ENCODE peak calls at places on chromosomes 1 and 21, in five cellular contexts. U is brain microvascular endothelial cell, Z is fibroblast of lung, Q is cardiac muscle cell, X is Peyer's patch. M is an unnamed sample.
A peak's percentile ranks its signal among the peaks of the same experiment; 100 is the strongest.

GRCh38 chr1:63142001-63142400 is 180.4 kb upstream of the FOXD3 start:
- DNase-seq in U (no peak), Z (no peak), Q (no peak), X (no peak), M (no peak)

GRCh38 chr1:65958561-65959350 is 166.1 kb downstream of the PDE4B start:
- DNase-seq in U (peak; percentile 54), Z (peak; percentile 72), Q (peak; percentile 66), X (peak; percentile 36), M (peak; percentile 15)

GRCh38 chr1:16243936-16244649 is 7.1 kb upstream of the CPLANE2 start:
- DNase-seq in U (peak; percentile 72), Z (peak; percentile 84), Q (peak; percentile 83), X (peak; percentile 76), M (peak; percentile 81)

GRCh38 chr1:109312246-109312645 is 5.4 kb upstream of the MYBPHL start:
- DNase-seq in U (no peak), Z (no peak), Q (no peak), X (no peak), M (no peak)

GRCh38 chr1:156625436-156626078 is 6.3 kb downstream of the HAPLN2 start:
- DNase-seq in U (no peak), Z (peak; percentile 46), Q (peak; percentile 76), X (peak; percentile 51), M (peak; percentile 58)

GRCh38 chr1:240732390-240732789 is 120.4 kb upstream of the GREM2 start:
- DNase-seq in U (peak; percentile 50), Z (peak; percentile 77), Q (peak; percentile 65), X (no peak), M (no peak)

GRCh38 chr1:185733818-185734709 is at the start of gene HMCN1:
- DNase-seq in U (peak; percentile 34), Z (peak; percentile 53), Q (peak; percentile 89), X (no peak), M (no peak)

GRCh38 chr1:9271268-9271667 is 21.4 kb upstream of the SPSB1 start:
- DNase-seq in U (no peak), Z (no peak), Q (peak; percentile 42), X (no peak), M (no peak)

GRCh38 chr1:19029191-19030085 is 73.0 kb upstream of the IFFO2 start:
- DNase-seq in U (no peak), Z (peak; percentile 65), Q (no peak), X (no peak), M (no peak)

GRCh38 chr1:27045973-27046558 is 33.4 kb upstream of the TENT5B start:
- DNase-seq in U (peak; percentile 58), Z (peak; percentile 54), Q (peak; percentile 77), X (peak; percentile 37), M (peak; percentile 66)

GRCh38 chr1:93042134-93042821 is 36.8 kb upstream of the MTF2 start:
- DNase-seq in U (no peak), Z (no peak), Q (no peak), X (peak; percentile 21), M (peak; percentile 60)

GRCh38 chr1:10674700-10675598 is 121.5 kb downstream of the CASZ1 start:
- DNase-seq in U (no peak), Z (no peak), Q (no peak), X (no peak), M (no peak)

GRCh38 chr1:193479187-193479586 is 292.8 kb upstream of the B3GALT2 start:
- DNase-seq in U (no peak), Z (no peak), Q (no peak), X (peak; percentile 89), M (peak; percentile 10)

GRCh38 chr21:42524341-42525227 is 10.9 kb downstream of the SLC37A1 start:
- DNase-seq in U (peak; percentile 15), Z (peak; percentile 86), Q (peak; percentile 33), X (peak; percentile 94), M (no peak)

GRCh38 chr21:40765771-40766170 is 81.2 kb downstream of the DSCAM start:
- DNase-seq in U (no peak), Z (no peak), Q (peak; percentile 38), X (no peak), M (no peak)

GRCh38 chr1:203638914-203639313 is 12.3 kb downstream of the ATP2B4 start:
- DNase-seq in U (no peak), Z (no peak), Q (no peak), X (no peak), M (no peak)

GRCh38 chr1:73604739-73605138 is 593.2 kb downstream of the LRRIQ3 start:
- DNase-seq in U (no peak), Z (no peak), Q (no peak), X (no peak), M (no peak)

GRCh38 chr1:20440785-20441200 is 45.2 kb downstream of the CAMK2N1 start:
- DNase-seq in U (peak; percentile 44), Z (peak; percentile 53), Q (peak; percentile 18), X (peak; percentile 19), M (peak; percentile 41)

GRCh38 chr1:157115851-157116734 is 16.5 kb upstream of the ETV3L start:
- DNase-seq in U (no peak), Z (no peak), Q (no peak), X (no peak), M (no peak)

GRCh38 chr1:200890818-200891773 is 3.6 kb upstream of the INAVA start:
- DNase-seq in U (peak; percentile 24), Z (peak; percentile 51), Q (peak; percentile 78), X (no peak), M (no peak)

GRCh38 chr1:182163821-182164223 is 102.3 kb upstream of the ZNF648 start:
- DNase-seq in U (no peak), Z (peak; percentile 24), Q (no peak), X (no peak), M (no peak)

GRCh38 chr21:15023782-15024181 is 41.0 kb downstream of the NRIP1 start:
- DNase-seq in U (no peak), Z (no peak), Q (no peak), X (no peak), M (no peak)

GRCh38 chr1:83547903-83548302 is 451.0 kb downstream of the TTLL7 start:
- DNase-seq in U (no peak), Z (peak; percentile 94), Q (no peak), X (no peak), M (no peak)

GRCh38 chr1:119187416-119187815 is 47.0 kb upstream of the WARS2 start:
- DNase-seq in U (no peak), Z (no peak), Q (no peak), X (no peak), M (no peak)

GRCh38 chr1:7387053-7387861 is 383.8 kb upstream of the VAMP3 start:
- DNase-seq in U (no peak), Z (no peak), Q (no peak), X (peak; percentile 11), M (no peak)

GRCh38 chr21:35226960-35227741 is 178.0 kb upstream of the RUNX1 start:
- DNase-seq in U (no peak), Z (no peak), Q (no peak), X (peak; percentile 71), M (peak; percentile 85)

GRCh38 chr1:239811211-239811902 is 280.3 kb upstream of the FMN2 start:
- DNase-seq in U (no peak), Z (no peak), Q (no peak), X (no peak), M (peak; percentile 32)

GRCh38 chr21:42414928-42415769 is 11.4 kb downstream of the UBASH3A start:
- DNase-seq in U (peak; percentile 95), Z (peak; percentile 3), Q (no peak), X (peak; percentile 72), M (no peak)

GRCh38 chr1:223140551-223140950 is 2.5 kb downstream of the TLR5 start:
- DNase-seq in U (no peak), Z (no peak), Q (no peak), X (no peak), M (no peak)

GRCh38 chr1:44786138-44786840 is 1.7 kb downstream of the BEST4 start:
- DNase-seq in U (peak; percentile 66), Z (peak; percentile 50), Q (peak; percentile 80), X (peak; percentile 73), M (no peak)

DNA sequence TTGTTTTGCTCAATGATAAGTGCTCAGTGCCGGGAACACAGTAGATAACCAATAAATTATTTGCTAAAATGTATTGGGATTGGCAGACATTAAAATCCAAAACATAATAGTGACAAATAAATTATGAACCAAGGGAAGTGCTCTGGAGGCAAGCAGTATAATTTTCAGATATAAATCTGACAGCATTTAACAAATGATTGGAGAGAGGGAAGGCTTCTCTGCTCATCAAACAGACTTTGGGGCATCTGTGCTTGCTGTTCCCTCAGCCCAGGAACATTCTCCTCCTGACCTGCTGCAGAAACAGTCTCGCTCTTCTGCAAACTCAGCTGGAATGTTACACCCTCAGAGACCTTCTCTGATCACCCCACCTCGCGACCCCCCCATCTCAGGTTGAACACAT is 2.2 kb downstream of the CD46 start:
- DNase-seq in U (no peak), Z (no peak), Q (no peak), X (no peak), M (no peak)
- H3K4me3 ChIP-seq in U (no peak overlapping the region), Z (peak overlapping the region; percentile 25), Q (no peak overlapping the region), X (no peak overlapping the region), M (peak overlapping the region; percentile 87)

DNA sequence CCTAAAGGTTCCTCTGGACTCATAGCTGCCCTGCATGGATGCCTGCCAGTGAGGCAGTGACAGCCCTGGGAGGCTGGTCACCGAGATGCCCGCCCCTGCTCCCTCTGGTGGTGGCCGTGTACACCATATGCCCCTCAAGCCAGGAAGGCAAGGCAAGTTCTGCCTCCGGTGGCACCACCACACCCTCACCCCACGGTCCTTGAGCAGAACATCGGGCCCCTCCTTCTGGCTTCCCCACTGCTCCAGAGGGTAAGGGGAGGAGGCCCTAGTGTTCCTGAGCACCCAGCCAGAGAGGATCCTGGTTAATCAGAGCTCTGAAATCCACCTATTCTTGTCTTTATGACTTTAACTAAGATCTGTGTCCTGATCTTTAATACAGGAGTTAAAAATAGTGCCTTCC is 1.6 kb upstream of the S100A14 start:
- DNase-seq in U (no peak), Z (peak; percentile 74), Q (no peak), X (peak; percentile 66), M (peak; percentile 53)
- TF ChIP-seq CTCF in U (no peak), Z (peak; percentile 86), Q (no peak), X (peak; percentile 74), M (peak; percentile 63)

DNA sequence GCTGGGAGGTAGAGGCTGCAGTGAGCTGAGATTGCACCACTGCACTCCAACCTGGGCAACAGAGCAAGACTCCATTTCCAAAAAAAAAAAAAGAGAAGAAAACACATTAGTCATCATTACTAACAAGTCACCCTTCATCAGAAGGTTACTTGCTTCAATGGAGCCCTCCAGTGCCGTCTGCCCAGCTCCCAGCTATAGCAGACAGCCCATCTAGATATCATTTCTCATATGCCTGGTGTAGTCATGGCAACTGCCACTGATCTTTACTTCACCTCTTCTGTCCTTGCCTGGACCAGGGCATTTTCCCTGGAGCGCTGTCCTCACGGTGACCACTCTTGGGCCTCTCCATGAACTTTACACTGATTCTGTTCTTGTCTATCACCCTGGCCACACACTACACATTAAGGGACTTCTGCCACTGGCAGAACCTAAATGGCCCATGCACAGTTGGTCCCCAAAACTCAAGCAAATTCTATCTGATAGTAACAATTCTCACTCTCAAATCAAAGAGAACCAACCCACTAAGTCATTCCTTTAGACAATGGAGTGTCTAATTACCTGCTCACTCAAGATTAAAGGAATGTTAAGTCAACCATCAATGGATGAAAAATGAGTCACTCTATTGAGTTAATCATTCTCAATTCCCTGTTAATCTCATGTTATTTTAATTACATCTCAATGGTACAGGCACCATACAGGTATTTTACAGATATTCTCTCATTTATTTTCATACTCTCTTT is 12.9 kb downstream of the GPA33 start:
- DNase-seq in U (no peak), Z (no peak), Q (no peak), X (no peak), M (no peak)
- H3K4me3 ChIP-seq in U (no peak overlapping the region), Z (no peak overlapping the region), Q (no peak overlapping the region), X (no peak overlapping the region), M (no peak overlapping the region)

DNA sequence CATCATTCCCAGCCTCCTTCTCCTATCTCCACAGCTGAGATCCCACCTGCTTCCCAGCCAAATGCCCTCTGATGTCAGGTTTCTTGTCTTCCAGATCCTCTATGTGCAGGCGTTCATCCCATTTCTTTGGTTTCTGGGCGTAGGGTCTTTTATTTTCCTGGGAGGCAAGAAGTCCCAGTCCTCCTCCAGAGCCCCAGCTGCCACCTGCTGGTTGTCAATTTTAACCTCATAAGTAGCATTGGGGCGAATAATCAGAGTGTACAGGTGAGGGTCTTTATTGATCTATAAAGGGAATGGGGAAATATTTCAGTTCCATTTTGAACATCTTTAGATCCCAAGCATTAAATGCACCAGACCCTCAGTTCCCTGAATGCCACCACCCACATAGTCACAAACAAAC is 47.2 kb upstream of the EPS15 start:
- DNase-seq in U (no peak), Z (no peak), Q (no peak), X (no peak), M (no peak)
- TF ChIP-seq CTCF in U (no peak), Z (no peak), Q (no peak), X (no peak), M (peak; percentile 10)

M was measured in DND-41.